ENCODE peak calls at places on chromosomes 3 and 15, in ten cellular contexts. N is cardiac muscle cell; H is mesenteric fat pad; F is lower leg skin; U is K562; T is NAMALWA; S is activated CD8-positive, alpha-beta memory T cell treated with anti-CD3 and anti-CD28 coated beads, Interleukin-2, amount 50 U/mL, for 48 hours; V is ELR; D is CD8-positive, alpha-beta T cell; G is AG04450. Y is an unnamed sample.

GRCh38 chr3:176663819-176664218 is 533.5 kb downstream of the TBL1XR1 start:
- DNase-seq in N (peak), H (no peak), F (no peak), U (peak), T (peak), S (no peak), V (peak), D (no peak), G (peak), Y (no peak)

GRCh38 chr3:190514163-190515153 is 573 bp downstream of the IL1RAP start:
- DNase-seq in N (peak), H (no peak), F (no peak), U (no peak), T (peak), S (peak), V (peak), D (peak), G (no peak), Y (peak)

GRCh38 chr15:73284073-73284472 is 84.7 kb downstream of the HCN4 start:
- DNase-seq in N (no peak), H (no peak), F (no peak), U (no peak), T (peak), S (no peak), V (peak), D (no peak), G (no peak), Y (no peak)

GRCh38 chr15:77702211-77702957 is 69.7 kb upstream of the LINGO1 start:
- DNase-seq in N (peak), H (no peak), F (no peak), U (peak), T (peak), S (no peak), V (peak), D (no peak), G (no peak), Y (peak)

GRCh38 chr3:47096955-47097354 is 67.0 kb downstream of the SETD2 start:
- DNase-seq in N (no peak), H (no peak), F (no peak), U (no peak), T (no peak), S (no peak), V (peak), D (no peak), G (no peak), Y (no peak)

GRCh38 chr15:85579011-85579701 is 198.8 kb downstream of the AKAP13 start:
- DNase-seq in N (no peak), H (no peak), F (no peak), U (no peak), T (no peak), S (no peak), V (no peak), D (no peak), G (no peak), Y (peak)

GRCh38 chr15:93158104-93158503 is 69.1 kb upstream of the RGMA start:
- DNase-seq in N (no peak), H (no peak), F (no peak), U (no peak), T (no peak), S (no peak), V (no peak), D (no peak), G (no peak), Y (no peak)

GRCh38 chr3:55492976-55493375 is 5.9 kb upstream of the WNT5A start:
- DNase-seq in N (no peak), H (no peak), F (no peak), U (no peak), T (no peak), S (no peak), V (no peak), D (no peak), G (no peak), Y (no peak)

GRCh38 chr3:111695584-111696213 is 100.6 kb upstream of the ZBED2 start:
- DNase-seq in N (no peak), H (no peak), F (no peak), U (no peak), T (no peak), S (no peak), V (peak), D (no peak), G (peak), Y (no peak)